ENCODE peak calls at places on chromosomes 13 and 19, in ten cellular contexts. V, B, Q, P, L, W, S, J, M and T are unnamed samples.
A peak's percentile ranks its signal among the peaks of the same experiment; 100 is the strongest.

GRCh38 chr19:8109455-8109854 is 39.9 kb downstream of the FBN3 start:
- DNase-seq in V (no peak), B (no peak), Q (no peak), P (no peak), L (no peak), W (no peak), S (no peak), J (no peak), M (no peak), T (no peak)

GRCh38 chr13:50403311-50403710 is 388.1 kb downstream of the KCNRG start:
- DNase-seq in V (no peak), B (no peak), Q (no peak), P (no peak), L (no peak), W (no peak), S (no peak), J (no peak), M (no peak), T (no peak)

GRCh38 chr19:6424190-6424938 is at the start of gene KHSRP:
- DNase-seq in V (peak; percentile 44), B (no peak), Q (peak; percentile 38), P (no peak), L (peak; percentile 70), W (no peak), S (no peak), J (no peak), M (peak; percentile 45), T (peak; percentile 100)

GRCh38 chr19:872266-872951 is 12.9 kb downstream of the CFD start:
- DNase-seq in V (peak; percentile 65), B (peak; percentile 56), Q (peak; percentile 78), P (peak; percentile 34), L (peak; percentile 58), W (peak; percentile 90), S (no peak), J (peak; percentile 75), M (no peak), T (peak; percentile 92)

GRCh38 chr19:7099597-7099921 is 30.1 kb downstream of the ZNF557 start:
- DNase-seq in V (peak; percentile 93), B (no peak), Q (no peak), P (no peak), L (peak; percentile 88), W (no peak), S (no peak), J (no peak), M (no peak), T (no peak)

GRCh38 chr13:38419312-38419873 is 69.7 kb downstream of the UFM1 start:
- DNase-seq in V (no peak), B (no peak), Q (no peak), P (no peak), L (no peak), W (no peak), S (no peak), J (no peak), M (no peak), T (peak; percentile 4)

GRCh38 chr13:35389535-35389934 is 87.0 kb downstream of the MAB21L1 start:
- DNase-seq in V (no peak), B (no peak), Q (no peak), P (no peak), L (no peak), W (no peak), S (no peak), J (no peak), M (no peak), T (no peak)

GRCh38 chr13:107373551-107373950 is 805.6 kb upstream of the ARGLU1 start:
- DNase-seq in V (no peak), B (peak; percentile 74), Q (no peak), P (no peak), L (no peak), W (no peak), S (no peak), J (no peak), M (no peak), T (no peak)

DNA sequence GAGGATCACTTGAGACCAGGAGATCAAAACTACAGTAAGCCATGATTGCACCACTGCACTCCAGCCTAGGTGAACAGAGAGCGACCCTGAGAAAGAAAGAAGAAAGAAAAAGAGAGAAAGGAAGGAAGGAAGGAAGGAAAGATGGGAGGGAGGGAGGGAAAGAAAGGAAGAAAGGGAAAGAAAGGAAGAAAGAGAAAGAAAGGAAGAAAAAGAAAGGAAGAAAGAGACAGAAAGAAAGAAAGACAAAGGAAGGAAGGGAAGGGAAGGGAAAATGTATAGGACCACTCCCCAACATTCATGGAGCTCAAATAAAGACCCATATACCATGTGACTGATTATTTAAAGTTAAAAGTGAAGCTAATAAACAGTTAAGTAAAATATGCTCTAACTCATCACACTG is 39.9 kb downstream of the SYDE1 start:
- DNase-seq in V (no peak), B (no peak), Q (no peak), P (no peak), L (no peak), W (no peak), S (no peak), J (no peak), M (no peak), T (no peak)
- TF ChIP-seq CTCF in V (no peak), B (no peak), Q (no peak), P (no peak), L (no peak), W (no peak), S (no peak), J (no peak), M (no peak), T (no peak)

GRCh38 chr19:20367811-20368294 is 197.7 kb downstream of the ZNF737 start:
- DNase-seq in V (peak; percentile 6), B (no peak), Q (no peak), P (no peak), L (no peak), W (no peak), S (no peak), J (no peak), M (no peak), T (no peak)
- TF ChIP-seq CTCF in V (no peak), B (no peak), Q (no peak), P (no peak), L (no peak), W (no peak), S (no peak), J (no peak), M (peak; percentile 10), T (no peak)

GRCh38 chr19:55088021-55088451 is 12.4 kb downstream of the EPS8L1 start:
- DNase-seq in V (no peak), B (no peak), Q (no peak), P (no peak), L (no peak), W (no peak), S (no peak), J (no peak), M (no peak), T (no peak)

GRCh38 chr19:55086730-55087541 is 11.3 kb downstream of the EPS8L1 start:
- DNase-seq in V (peak; percentile 98), B (peak; percentile 96), Q (no peak), P (no peak), L (peak; percentile 78), W (peak; percentile 80), S (peak; percentile 80), J (peak; percentile 96), M (peak; percentile 86), T (peak; percentile 86)

GRCh38 chr19:55089279-55089944 is 13.7 kb downstream of the EPS8L1 start:
- DNase-seq in V (no peak), B (no peak), Q (no peak), P (no peak), L (no peak), W (no peak), S (no peak), J (no peak), M (no peak), T (no peak)

GRCh38 chr19:55087542-55087935 is 11.9 kb downstream of the EPS8L1 start:
- DNase-seq in V (no peak), B (peak; percentile 36), Q (no peak), P (no peak), L (no peak), W (no peak), S (no peak), J (no peak), M (no peak), T (no peak)

DNA sequence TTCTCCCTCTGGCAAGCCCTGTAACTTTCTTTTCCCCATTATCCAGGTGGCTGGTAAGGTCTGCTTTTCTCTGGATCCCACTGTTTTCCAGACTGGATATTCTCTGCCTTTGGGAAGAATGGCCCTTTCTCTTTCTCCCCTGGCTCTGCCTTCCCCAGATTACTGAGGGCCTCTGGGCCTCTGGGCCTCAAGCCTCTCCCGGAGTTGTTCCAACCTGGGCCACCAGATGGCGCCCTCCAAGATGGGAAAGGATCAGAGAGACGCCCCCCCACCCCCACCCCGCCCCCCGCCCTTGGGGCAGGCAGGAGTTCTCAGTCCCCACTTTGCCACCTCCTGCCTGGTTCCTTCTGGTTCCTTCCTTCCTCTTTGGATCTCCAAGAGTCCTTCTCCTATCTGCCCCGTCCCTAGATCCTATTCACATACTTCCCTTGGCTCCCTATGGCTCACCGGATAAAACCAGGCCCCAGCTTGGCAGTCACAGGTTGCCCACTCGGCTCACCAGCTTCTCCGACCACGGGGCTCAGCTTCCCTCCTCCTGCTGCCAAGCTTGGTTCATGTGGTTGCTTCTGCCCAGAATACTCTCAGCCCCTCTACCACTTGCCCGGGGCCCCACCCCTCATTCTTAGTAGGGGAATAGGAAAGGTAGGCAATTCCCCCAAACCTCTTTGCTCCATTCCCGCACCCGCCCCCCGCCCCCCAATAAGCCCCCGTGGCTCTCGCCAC is 13.0 kb downstream of the EPS8L1 start:
- DNase-seq in V (peak; percentile 97), B (peak; percentile 73), Q (peak; percentile 71), P (peak; percentile 93), L (peak; percentile 91), W (peak; percentile 84), S (peak; percentile 67), J (peak; percentile 76), M (peak; percentile 62), T (peak; percentile 89)
- TF ChIP-seq CTCF in V (peak; percentile 92), B (peak; percentile 63), Q (peak; percentile 93), P (peak; percentile 98), L (peak; percentile 84), W (peak; percentile 66), S (peak; percentile 86), J (peak; percentile 90), M (peak; percentile 33), T (no peak)

GRCh38 chr19:3548594-3548993 is 8.8 kb downstream of the MFSD12 start:
- DNase-seq in V (no peak), B (no peak), Q (no peak), P (no peak), L (no peak), W (no peak), S (no peak), J (no peak), M (no peak), T (no peak)

GRCh38 chr19:3547767-3548282 is 8.9 kb downstream of the TEKTIP1 start:
- DNase-seq in V (no peak), B (no peak), Q (no peak), P (no peak), L (no peak), W (no peak), S (no peak), J (no peak), M (no peak), T (no peak)

GRCh38 chr19:3545669-3546034 is 6.7 kb downstream of the TEKTIP1 start:
- DNase-seq in V (no peak), B (no peak), Q (no peak), P (no peak), L (no peak), W (no peak), S (no peak), J (no peak), M (no peak), T (no peak)

GRCh38 chr19:3546119-3546518 is 7.1 kb downstream of the TEKTIP1 start:
- DNase-seq in V (no peak), B (no peak), Q (no peak), P (no peak), L (no peak), W (no peak), S (no peak), J (no peak), M (no peak), T (no peak)

DNA sequence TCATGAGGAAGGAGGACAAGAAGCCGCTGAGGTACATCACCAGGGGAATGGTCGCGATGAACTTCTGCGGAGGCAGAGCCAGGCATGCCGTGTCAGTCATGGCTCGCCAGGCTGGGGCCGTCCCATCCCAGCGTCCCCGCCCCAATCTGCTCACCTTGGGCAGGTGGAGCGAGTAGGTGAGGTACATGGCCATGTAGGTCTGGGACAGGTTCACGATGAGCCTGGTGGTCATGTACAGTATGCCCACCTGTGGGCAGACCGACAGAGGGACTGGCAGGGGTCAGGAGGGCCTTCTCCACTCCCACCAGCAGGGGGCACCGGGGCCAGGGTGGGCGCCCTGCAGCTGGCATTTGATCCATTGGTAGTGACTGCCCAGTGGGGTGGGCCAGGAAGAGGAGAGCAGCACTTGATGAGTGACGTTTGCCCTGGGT is 8.3 kb downstream of the TEKTIP1 start:
- DNase-seq in V (no peak), B (no peak), Q (no peak), P (no peak), L (no peak), W (no peak), S (no peak), J (no peak), M (no peak), T (no peak)
- TF ChIP-seq CTCF in V (peak; percentile 18), B (peak; percentile 76), Q (peak; percentile 56), P (peak; percentile 40), L (peak; percentile 10), W (peak; percentile 35), S (peak; percentile 7), J (peak; percentile 57), M (peak; percentile 43), T (peak; percentile 39)